ENCODE peak calls at places on chromosome 17, in ten cellular contexts. A is GM12865; I is T-helper 17 cell; K is kidney tubule cell; Q is fibroblast of lung; O is SK-N-SH; H is activated CD8-positive, alpha-beta memory T cell treated with anti-CD3 and anti-CD28 coated beads for 1 hour; C is naive thymus-derived CD8-positive, alpha-beta T cell; D is GM04504; M is stimulated activated naive CD4-positive, alpha-beta T cell. B is an unnamed sample.

GRCh38 chr17:47763913-47764582 is 31.0 kb downstream of the TBX21 start:
- DNase-seq in A (no peak), I (no peak), K (peak; percentile 36), Q (no peak), O (no peak), H (no peak), C (no peak), D (no peak), M (no peak), B (no peak)

GRCh38 chr17:55417411-55418268 is 4.0 kb downstream of the MMD start:
- DNase-seq in A (no peak), I (no peak), K (no peak), Q (no peak), O (no peak), H (no peak), C (no peak), D (no peak), M (no peak), B (no peak)

GRCh38 chr17:42049834-42050359 is 504 bp downstream of the C17orf113 start:
- DNase-seq in A (no peak), I (no peak), K (peak; percentile 16), Q (no peak), O (no peak), H (no peak), C (no peak), D (no peak), M (no peak), B (peak; percentile 71)

GRCh38 chr17:76405607-76405966 is 21.2 kb downstream of the SPHK1 start:
- DNase-seq in A (peak; percentile 34), I (no peak), K (no peak), Q (no peak), O (no peak), H (no peak), C (no peak), D (no peak), M (no peak), B (no peak)

GRCh38 chr17:77501101-77501566 is 360.4 kb downstream of the SEC14L1 start:
- DNase-seq in A (peak; percentile 41), I (no peak), K (no peak), Q (no peak), O (peak; percentile 75), H (no peak), C (peak; percentile 38), D (no peak), M (peak; percentile 24), B (peak; percentile 84)

GRCh38 chr17:29592850-29593545 is at the start of gene ANKRD13B:
- DNase-seq in A (peak; percentile 55), I (no peak), K (peak; percentile 27), Q (no peak), O (peak; percentile 83), H (no peak), C (peak; percentile 34), D (no peak), M (peak; percentile 34), B (peak; percentile 64)

GRCh38 chr17:17060001-17060929 is 18.0 kb downstream of the MPRIP start:
- DNase-seq in A (no peak), I (no peak), K (no peak), Q (no peak), O (no peak), H (no peak), C (no peak), D (no peak), M (no peak), B (no peak)

GRCh38 chr17:43701318-43701743 is 39.6 kb upstream of the MEOX1 start:
- DNase-seq in A (peak; percentile 70), I (no peak), K (peak; percentile 80), Q (peak; percentile 95), O (no peak), H (no peak), C (peak; percentile 15), D (no peak), M (no peak), B (no peak)

GRCh38 chr17:51921500-51921899 is 237.0 kb downstream of the CA10 start:
- DNase-seq in A (no peak), I (no peak), K (peak; percentile 38), Q (no peak), O (no peak), H (no peak), C (no peak), D (no peak), M (no peak), B (no peak)

GRCh38 chr17:44308865-44309264 is 464 bp downstream of the RUNDC3A start:
- DNase-seq in A (no peak), I (no peak), K (no peak), Q (no peak), O (peak; percentile 73), H (no peak), C (no peak), D (no peak), M (peak; percentile 17), B (no peak)

GRCh38 chr17:31515226-31515759 is 123.8 kb downstream of the RAB11FIP4 start:
- DNase-seq in A (no peak), I (no peak), K (no peak), Q (no peak), O (no peak), H (no peak), C (no peak), D (no peak), M (no peak), B (no peak)

GRCh38 chr17:80026359-80027042 is 9.2 kb downstream of the TBC1D16 start:
- DNase-seq in A (no peak), I (no peak), K (no peak), Q (no peak), O (no peak), H (no peak), C (no peak), D (no peak), M (no peak), B (no peak)

GRCh38 chr17:62965149-62965648 is 836 bp upstream of the TANC2 start:
- DNase-seq in A (peak; percentile 65), I (no peak), K (no peak), Q (peak; percentile 39), O (no peak), H (peak; percentile 34), C (peak; percentile 4), D (no peak), M (no peak), B (no peak)